ENCODE peak calls at places on chromosomes 2 and 18, in eight cellular contexts. A, U, P, W, S, F, C and V are unnamed samples.

GRCh38 chr18:32157580-32157979 is 32.3 kb upstream of the MEP1B start:
- DNase-seq in U (no peak), F (no peak), S (no peak), A (no peak), C (no peak), W (no peak), P (no peak), V (no peak)

GRCh38 chr2:58594762-58595161 is 353.6 kb upstream of the FANCL start:
- DNase-seq in C (no peak), U (no peak), F (no peak), S (no peak), A (no peak), P (peak; percentile 32), W (no peak), V (no peak)

GRCh38 chr2:37672104-37672869 is 845 bp upstream of the CDC42EP3 start:
- DNase-seq in U (peak; percentile 22), F (peak; percentile 98), S (peak; percentile 77), W (peak; percentile 90), C (peak; percentile 75), P (peak; percentile 94), A (peak; percentile 79), V (peak; percentile 75)

GRCh38 chr18:28365406-28365805 is 188.5 kb upstream of the CDH2 start:
- DNase-seq in F (no peak), C (no peak), A (no peak), W (no peak), S (no peak), P (peak; percentile 69), U (no peak), V (no peak)

GRCh38 chr2:234291765-234292204 is 205.1 kb downstream of the ARL4C start:
- DNase-seq in S (no peak), C (peak; percentile 60), P (peak; percentile 78), U (no peak), W (no peak), F (no peak), A (peak; percentile 33), V (peak; percentile 53)

GRCh38 chr2:218334531-218334930 is 22.1 kb upstream of the CATIP start:
- DNase-seq in S (no peak), U (no peak), A (no peak), P (no peak), W (no peak), F (no peak), C (no peak), V (no peak)

GRCh38 chr2:29155578-29155977 is 40.4 kb downstream of the CLIP4 start:
- DNase-seq in U (no peak), C (no peak), P (peak; percentile 52), F (no peak), W (no peak), A (no peak), S (no peak), V (no peak)

GRCh38 chr2:8285081-8285480 is 396.8 kb upstream of the ID2 start:
- DNase-seq in F (no peak), P (no peak), U (no peak), C (no peak), W (no peak), A (no peak), S (no peak), V (no peak)

GRCh38 chr2:84924173-84925106 is 19.0 kb downstream of the TMSB10 start:
- DNase-seq in U (no peak), C (no peak), F (no peak), P (peak; percentile 68), S (no peak), A (peak; percentile 19), W (no peak), V (no peak)

DNA sequence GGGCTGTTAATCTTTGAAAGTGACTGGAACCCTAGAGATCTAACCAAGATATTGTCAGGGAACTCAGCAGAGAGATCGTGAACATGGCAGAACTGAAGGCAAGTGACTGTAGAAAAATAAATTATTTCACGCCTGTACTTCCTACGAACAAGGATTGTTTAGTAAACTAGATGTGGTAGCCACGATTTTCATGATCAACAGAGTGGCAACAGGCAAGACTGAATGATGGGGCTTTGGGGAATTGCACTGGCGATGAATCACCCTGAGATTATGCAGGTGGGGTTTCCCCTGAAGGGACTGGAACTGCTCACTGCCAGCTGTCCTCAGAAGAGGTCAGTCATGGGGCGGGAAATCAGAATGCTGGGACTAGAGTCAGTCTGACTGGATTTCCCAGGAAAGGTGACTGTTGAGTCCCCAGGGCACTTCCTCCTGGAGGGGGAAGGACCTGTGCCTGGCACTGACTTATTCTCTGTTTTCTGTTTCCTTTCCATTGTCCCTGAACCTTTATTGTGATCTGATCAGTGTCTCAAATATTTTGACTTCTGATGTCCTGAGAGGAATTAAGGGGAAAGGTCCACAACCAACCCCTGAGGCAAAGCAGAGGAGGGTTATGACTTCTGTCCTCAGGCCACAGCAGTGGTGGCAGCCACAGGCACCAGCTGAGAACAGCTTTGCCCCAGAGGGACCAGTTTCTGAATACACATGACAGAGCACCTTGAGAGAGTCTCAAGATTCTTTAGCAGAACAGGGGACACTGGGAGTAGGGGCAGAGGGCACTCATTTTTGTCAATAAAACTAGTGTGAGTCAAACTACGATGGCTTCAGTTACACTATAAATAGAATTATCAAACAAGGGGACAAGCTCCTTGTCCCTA is 70.0 kb downstream of the NAB1 start:
- DNase-seq in F (peak; percentile 16), C (peak; percentile 23), U (peak; percentile 26), S (no peak), W (no peak), A (no peak), P (peak; percentile 80), V (no peak)
- H3K4me3 ChIP-seq in F (no peak overlapping the region), C (no peak overlapping the region), U (no peak overlapping the region), S (no peak overlapping the region), W (no peak overlapping the region), A (no peak overlapping the region), P (no peak overlapping the region), V (no peak overlapping the region)

GRCh38 chr2:221514305-221515040 is 57.6 kb downstream of the EPHA4 start:
- DNase-seq in U (no peak), A (no peak), P (no peak), F (no peak), S (no peak), C (no peak), W (no peak), V (no peak)
- TF ChIP-seq CTCF in U (no peak), A (no peak), P (no peak), F (no peak), S (no peak), C (no peak), W (no peak), V (no peak)

GRCh38 chr18:45686892-45687611 is 36.9 kb upstream of the SLC14A1 start:
- DNase-seq in C (no peak), W (peak; percentile 75), A (no peak), U (no peak), P (no peak), S (no peak), F (no peak), V (no peak)

GRCh38 chr18:45689386-45689785 is 34.6 kb upstream of the SLC14A1 start:
- DNase-seq in A (no peak), P (no peak), C (no peak), W (no peak), S (no peak), U (no peak), F (no peak), V (no peak)

GRCh38 chr18:45688834-45689233 is 35.1 kb upstream of the SLC14A1 start:
- DNase-seq in S (no peak), A (no peak), C (no peak), W (no peak), F (no peak), U (no peak), P (no peak), V (peak; percentile 84)

GRCh38 chr18:45687617-45688016 is 36.4 kb upstream of the SLC14A1 start:
- DNase-seq in C (no peak), U (no peak), A (no peak), S (no peak), F (no peak), W (no peak), P (no peak), V (peak; percentile 75)

DNA sequence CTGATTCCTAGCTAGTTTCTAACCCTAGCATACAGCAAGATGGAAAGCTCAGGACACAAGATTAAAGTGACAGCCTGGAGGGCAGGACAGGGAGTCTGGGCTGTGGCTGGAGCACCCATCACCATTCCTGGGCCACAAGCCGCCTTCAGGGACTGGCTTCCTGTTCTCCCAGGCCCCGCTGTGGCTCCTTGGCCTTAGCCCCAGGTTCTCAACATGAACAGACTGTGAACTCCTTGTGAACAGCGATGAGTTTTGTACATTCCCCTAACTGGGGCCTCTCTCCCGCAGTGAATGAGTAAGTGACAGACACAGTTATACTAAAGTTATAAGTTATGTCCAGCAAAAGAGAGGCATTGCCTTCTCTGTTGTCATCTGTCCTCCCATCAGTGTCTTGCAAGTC is 35.9 kb upstream of the SLC14A1 start:
- DNase-seq in W (no peak), F (no peak), A (no peak), U (no peak), P (no peak), C (no peak), S (no peak), V (no peak)
- H3K4me3 ChIP-seq in W (no peak overlapping the region), F (no peak overlapping the region), A (no peak overlapping the region), U (no peak overlapping the region), P (no peak overlapping the region), C (no peak overlapping the region), S (no peak overlapping the region), V (no peak overlapping the region)

GRCh38 chr2:64325852-64326577 is 127.9 kb upstream of the LGALSL start:
- DNase-seq in U (no peak), A (no peak), S (no peak), C (no peak), P (no peak), F (no peak), W (no peak), V (no peak)

GRCh38 chr2:64328415-64328722 is 125.6 kb upstream of the LGALSL start:
- DNase-seq in S (no peak), P (no peak), F (peak; percentile 18), W (no peak), C (no peak), U (no peak), A (no peak), V (no peak)

GRCh38 chr2:64327129-64327509 is 126.8 kb upstream of the LGALSL start:
- DNase-seq in W (no peak), A (no peak), F (no peak), C (no peak), S (no peak), P (no peak), U (no peak), V (no peak)

GRCh38 chr2:64326578-64327050 is 127.3 kb upstream of the LGALSL start:
- DNase-seq in C (no peak), W (no peak), U (no peak), S (no peak), P (no peak), A (no peak), F (no peak), V (no peak)

DNA sequence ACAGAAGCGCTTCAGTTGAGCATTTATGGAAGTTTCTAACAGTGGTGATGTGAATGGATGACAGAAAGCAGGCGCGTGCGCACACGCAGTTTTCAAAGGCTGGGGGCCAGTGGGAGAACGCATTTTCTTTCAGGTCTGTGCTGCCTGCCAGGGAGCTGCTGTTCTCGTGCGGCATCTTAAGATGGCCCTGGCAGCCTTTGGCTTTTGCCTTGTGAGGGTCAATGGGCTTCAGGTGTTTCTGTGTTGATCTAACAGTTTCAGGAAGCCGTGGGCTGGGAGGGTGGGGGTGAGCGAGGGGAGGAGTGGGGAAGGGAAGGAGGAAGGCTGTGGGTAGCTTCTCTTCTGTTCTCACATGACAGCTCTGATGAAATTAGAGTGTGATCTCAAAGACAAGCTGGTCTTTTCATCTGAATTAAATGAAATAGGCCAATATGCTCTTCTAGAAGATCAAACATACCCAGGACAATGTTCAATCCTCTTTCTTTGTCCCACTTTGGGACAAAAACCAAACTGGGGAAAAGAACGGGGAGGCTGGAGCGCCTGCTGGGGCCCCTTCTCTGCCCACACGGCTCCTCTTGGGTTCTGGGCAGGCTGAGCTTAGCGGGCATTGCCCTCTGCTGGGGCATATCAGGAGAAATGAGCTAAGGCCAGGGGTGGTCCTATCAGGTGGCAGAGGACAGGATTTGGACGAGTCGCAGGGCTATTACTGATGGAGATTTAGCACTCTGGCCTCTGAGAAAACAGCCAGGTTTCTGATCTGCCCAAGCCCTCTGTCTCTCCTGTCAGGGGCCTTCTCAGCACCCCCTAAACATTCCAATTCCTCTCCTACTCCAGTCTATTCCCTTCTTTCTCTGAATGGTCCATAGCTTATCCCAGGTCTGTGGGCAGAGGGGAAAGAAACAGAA is 126.2 kb upstream of the LGALSL start:
- DNase-seq in F (peak; percentile 65), W (peak; percentile 77), S (no peak), U (no peak), C (no peak), A (peak; percentile 43), P (peak; percentile 39), V (peak; percentile 64)
- TF ChIP-seq CTCF in F (peak; percentile 43), W (peak; percentile 52), S (peak; percentile 24), U (peak; percentile 31), C (peak; percentile 45), A (peak; percentile 59), P (peak; percentile 41), V (peak; percentile 38)